ENCODE peak calls at places on chromosomes 1 and 21, in four cellular contexts. G is H7; M is CD8-positive, alpha-beta memory T cell; X is naive thymus-derived CD4-positive, alpha-beta T cell. U is an unnamed sample. For H3K36me3, the result is how much of the 10 kb centered on the place peaks cover.

GRCh38 chr1:51237714-51238403 is 1.8 kb downstream of the RNF11 start:
- DNase-seq in X (no peak), M (no peak), G (no peak), U (no peak)

GRCh38 chr21:42258150-42258884 is 39.4 kb downstream of the ABCG1 start:
- DNase-seq in X (peak), M (peak), G (peak), U (peak)

GRCh38 chr1:51690285-51690961 is 73.5 kb downstream of the OSBPL9 start:
- DNase-seq in X (no peak), M (no peak), G (no peak), U (no peak)

GRCh38 chr1:248820041-248820585 is 5.6 kb downstream of the SH3BP5L start:
- DNase-seq in M (peak), G (no peak), X (peak), U (no peak)

GRCh38 chr1:245428681-245429080 is 273.9 kb downstream of the KIF26B start:
- DNase-seq in M (no peak), X (no peak), G (no peak), U (no peak)

GRCh38 chr1:153959454-153959853 is 1.0 kb upstream of the CRTC2 start:
- DNase-seq in X (no peak), M (no peak), G (peak), U (no peak)

GRCh38 chr1:12554521-12555305 is 63.3 kb downstream of the DHRS3 start:
- DNase-seq in X (no peak), G (peak), M (no peak), U (no peak)

GRCh38 chr1:42957229-42957879 is 1.3 kb downstream of the SLC2A1 start:
- DNase-seq in M (no peak), X (no peak), G (peak), U (no peak)

GRCh38 chr1:12620142-12620865 is 2.3 kb upstream of the DHRS3 start:
- DNase-seq in M (no peak), G (no peak), X (peak), U (no peak)

GRCh38 chr21:19130379-19131028 is 726.9 kb upstream of the TMPRSS15 start:
- DNase-seq in X (no peak), G (no peak), M (no peak), U (no peak)

GRCh38 chr1:207102146-207102545 is 1.9 kb upstream of the C4BPA start:
- DNase-seq in M (no peak), G (no peak), X (no peak), U (no peak)

GRCh38 chr1:185483647-185484450 is 166.8 kb upstream of the IVNS1ABP start:
- DNase-seq in G (no peak), M (no peak), X (no peak), U (no peak)

GRCh38 chr1:190029441-190029840 is 448.2 kb downstream of the BRINP3 start:
- DNase-seq in X (no peak), M (no peak), G (no peak), U (no peak)

GRCh38 chr1:94922756-94923465 is 4.0 kb downstream of the CNN3 start:
- DNase-seq in G (no peak), X (no peak), M (no peak), U (no peak)

GRCh38 chr21:33510826-33511225 is 19.3 kb upstream of the DNAJC28 start:
- DNase-seq in M (no peak), G (no peak), X (no peak), U (no peak)

GRCh38 chr1:59434336-59434735 is 137.4 kb downstream of the FGGY start:
- DNase-seq in X (no peak), G (no peak), M (no peak), U (no peak)

GRCh38 chr1:159802060-159802459 is at the start of gene FCRL6:
- DNase-seq in X (no peak), M (no peak), G (no peak), U (no peak)

GRCh38 chr1:170790651-170791071 is 126.7 kb downstream of the PRRX1 start:
- DNase-seq in G (no peak), X (no peak), M (no peak), U (no peak)

GRCh38 chr1:172902200-172902599 is 148.5 kb downstream of the TNFSF18 start:
- DNase-seq in M (no peak), G (no peak), X (no peak), U (no peak)

GRCh38 chr1:6248798-6249731 is 5.1 kb downstream of the HES3 start:
- DNase-seq in M (no peak), X (no peak), G (peak), U (no peak)

GRCh38 chr1:157968951-157969350 is 24.5 kb upstream of the KIRREL1 start:
- DNase-seq in X (no peak), M (no peak), G (no peak), U (no peak)

GRCh38 chr1:241828576-241828975 is 19.4 kb upstream of the EXO1 start:
- DNase-seq in M (no peak), X (no peak), G (no peak), U (no peak)

GRCh38 chr1:88982055-88982454 is 10.4 kb downstream of the KYAT3 start:
- DNase-seq in M (no peak), G (no peak), X (no peak), U (no peak)

GRCh38 chr1:88985692-88986091 is 6.7 kb downstream of the KYAT3 start:
- DNase-seq in X (no peak), M (no peak), G (no peak), U (no peak)

GRCh38 chr1:88983791-88984552 is 8.5 kb downstream of the KYAT3 start:
- DNase-seq in X (no peak), G (peak), M (peak), U (peak)

GRCh38 chr1:88984553-88984945 is 7.9 kb downstream of the KYAT3 start:
- DNase-seq in M (no peak), G (no peak), X (no peak), U (no peak)

DNA sequence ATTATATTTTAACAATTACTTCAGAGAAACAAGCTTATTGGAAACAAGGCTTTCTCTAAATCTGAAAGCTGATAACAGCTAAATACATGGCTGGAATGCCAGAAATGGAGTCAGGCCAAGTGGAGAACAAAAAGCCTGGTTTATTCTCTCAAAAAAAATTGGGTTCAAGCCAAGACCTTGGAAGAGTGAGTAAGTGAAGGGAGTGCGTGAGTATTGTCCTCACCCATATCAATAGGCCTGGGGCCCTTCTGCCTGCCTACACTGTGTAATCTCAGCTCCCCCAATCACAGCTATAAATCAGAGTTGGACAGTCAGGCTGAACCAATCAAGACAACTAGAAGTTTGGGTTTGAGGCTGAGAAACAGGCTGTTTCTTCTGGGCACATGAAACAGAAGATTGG is 7.4 kb downstream of the KYAT3 start:
- DNase-seq in X (no peak), M (no peak), G (no peak), U (no peak)
- H3K36me3 ChIP-seq in X (under half), M (under half), G (under half), U (under half)

DNA sequence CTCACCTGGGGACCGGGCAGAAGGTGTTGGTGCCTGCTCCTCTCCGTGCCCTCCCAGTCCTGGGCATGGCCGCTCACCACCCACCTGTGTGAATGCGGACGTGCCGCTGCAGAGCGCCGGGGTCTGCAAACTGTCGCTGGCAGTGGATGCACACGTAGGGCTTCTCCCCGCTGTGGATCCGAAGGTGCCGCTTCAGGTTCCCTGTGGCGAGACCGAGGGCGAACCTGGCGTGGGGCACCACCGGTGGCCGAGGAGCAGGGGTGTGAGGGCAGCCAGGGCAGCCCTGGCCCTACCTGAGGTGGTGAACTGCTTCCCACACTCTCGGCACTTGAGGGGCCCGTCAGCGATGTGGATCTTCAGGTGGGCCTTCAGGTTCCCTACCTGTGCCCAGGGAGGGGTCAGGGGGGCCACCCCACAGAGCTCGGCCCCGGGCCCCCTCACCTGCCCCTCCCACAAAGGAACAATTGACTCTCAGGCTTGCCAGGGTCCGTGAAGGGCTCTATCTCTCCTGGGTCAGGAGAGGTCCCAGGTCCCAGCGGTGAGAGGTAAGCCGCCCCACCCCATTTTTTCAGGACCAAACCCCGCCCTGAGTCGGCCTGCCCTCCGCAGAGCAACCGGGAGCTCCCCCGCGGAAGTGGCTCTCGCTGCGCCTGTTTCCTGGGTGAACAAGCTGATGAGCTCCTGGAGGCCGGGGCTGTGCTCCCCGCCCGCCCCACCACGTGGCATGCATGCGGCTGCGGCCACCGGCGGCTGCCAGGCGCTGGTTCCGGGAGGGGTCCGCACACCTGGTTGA is 32.2 kb downstream of the ZBTB17 start:
- DNase-seq in G (peak), X (no peak), M (no peak), U (no peak)
- H3K36me3 ChIP-seq in G (under half), X (under half), M (under half), U (half or more)

DNA sequence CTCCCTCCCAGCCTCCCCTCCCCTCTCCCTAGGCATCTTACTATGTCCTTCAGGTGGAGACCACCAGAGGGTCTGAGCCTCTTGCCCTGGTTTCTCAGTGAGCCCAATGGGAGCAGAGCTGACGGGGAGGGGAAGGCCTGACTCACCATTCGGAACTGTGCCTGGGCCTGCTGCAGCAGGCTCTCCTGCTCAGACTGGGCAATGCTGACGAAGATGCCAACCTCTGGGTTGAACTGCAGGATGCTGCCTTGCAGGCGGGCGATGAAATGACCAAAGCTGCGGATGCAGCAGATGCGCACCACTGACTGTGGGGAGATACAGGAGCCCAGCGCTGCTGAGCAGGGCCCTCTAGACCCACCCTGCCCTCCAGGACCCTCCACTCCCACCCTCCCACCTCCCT is 11.0 kb upstream of the PAQR6 start:
- DNase-seq in X (no peak), G (no peak), M (no peak), U (no peak)
- H3K36me3 ChIP-seq in X (under half), G (half or more), M (half or more), U (under half)

GRCh38 chr1:44757420-44757819 is 17.8 kb downstream of the KIF2C start:
- DNase-seq in X (no peak), M (no peak), G (no peak), U (no peak)
- H3K36me3 ChIP-seq in X (under half), M (under half), G (half or more), U (half or more)

DNA sequence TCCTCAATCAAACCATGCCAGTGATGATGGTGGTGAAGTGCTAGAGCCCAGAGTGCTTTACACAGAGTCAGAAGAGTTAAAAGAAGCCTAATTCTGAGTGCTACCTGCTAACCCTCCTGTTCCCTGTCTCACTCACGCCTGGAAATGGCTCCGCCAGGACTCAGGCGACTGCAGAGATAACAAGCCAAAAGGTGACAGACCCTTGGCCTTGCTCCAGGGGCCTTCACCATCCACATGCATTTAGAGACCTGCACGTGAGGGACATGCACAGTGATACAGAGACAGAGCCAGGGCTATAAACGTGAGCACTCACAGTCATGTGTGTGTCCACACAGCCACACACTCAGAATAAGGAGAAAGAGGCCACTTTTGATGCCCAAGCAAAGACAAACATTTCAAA is 117.0 kb downstream of the EPHB2 start:
- DNase-seq in G (no peak), M (no peak), X (no peak), U (no peak)
- H3K36me3 ChIP-seq in G (under half), M (under half), X (under half), U (under half)

U was measured in GM06990.